ENCODE peak calls at places on chromosomes 16 and 17, in five cellular contexts. One of them, this sample, is unnamed.

GRCh38 chr16:57186630-57187507 is 740 bp downstream of the RSPRY1 start:
- DNase-seq in GM06990: peak; percentile 31
- DNase-seq in stimulated activated CD8-positive, alpha-beta memory T cell treated with anti-CD3 and anti-CD28 coated beads, Interleukin-4, amount 100 ng/mL, for 4 hours: no peak
- DNase-seq in activated T-helper 1 cell treated with anti-CD3 and anti-CD28 coated beads, Interleukin-12 subunit alpha, Interleukin-12 subunit beta, Interleukin-2, Interleukin-4 antibody, amounts not matched to agents 30 ng/mL and 10 ng/mL and 1 ng/mL, durations not matched to agents 14 hours and 24 hours and 36 hours: peak; percentile 17
- DNase-seq in NCI-H1105: no peak
- DNase-seq in this sample: peak; percentile 12

GRCh38 chr16:28067604-28068382 is 4.3 kb upstream of the GSG1L start:
- DNase-seq in activated T-helper 1 cell treated with anti-CD3 and anti-CD28 coated beads, Interleukin-12 subunit alpha, Interleukin-12 subunit beta, Interleukin-2, Interleukin-4 antibody, amounts not matched to agents 30 ng/mL and 10 ng/mL and 1 ng/mL, durations not matched to agents 14 hours and 24 hours and 36 hours: no peak
- DNase-seq in stimulated activated CD8-positive, alpha-beta memory T cell treated with anti-CD3 and anti-CD28 coated beads, Interleukin-4, amount 100 ng/mL, for 4 hours: no peak
- DNase-seq in NCI-H1105: no peak
- DNase-seq in GM06990: no peak
- DNase-seq in this sample: no peak

GRCh38 chr17:17324616-17325015 is 21.4 kb downstream of the NT5M start:
- DNase-seq in activated T-helper 1 cell treated with anti-CD3 and anti-CD28 coated beads, Interleukin-12 subunit alpha, Interleukin-12 subunit beta, Interleukin-2, Interleukin-4 antibody, amounts not matched to agents 30 ng/mL and 10 ng/mL and 1 ng/mL, durations not matched to agents 14 hours and 24 hours and 36 hours: no peak
- DNase-seq in stimulated activated CD8-positive, alpha-beta memory T cell treated with anti-CD3 and anti-CD28 coated beads, Interleukin-4, amount 100 ng/mL, for 4 hours: no peak
- DNase-seq in NCI-H1105: no peak
- DNase-seq in GM06990: no peak
- DNase-seq in this sample: no peak

GRCh38 chr17:63702223-63702577 is 2.3 kb upstream of the LIMD2 start:
- DNase-seq in NCI-H1105: no peak
- DNase-seq in activated T-helper 1 cell treated with anti-CD3 and anti-CD28 coated beads, Interleukin-12 subunit alpha, Interleukin-12 subunit beta, Interleukin-2, Interleukin-4 antibody, amounts not matched to agents 30 ng/mL and 10 ng/mL and 1 ng/mL, durations not matched to agents 14 hours and 24 hours and 36 hours: peak; percentile 64
- DNase-seq in GM06990: no peak
- DNase-seq in stimulated activated CD8-positive, alpha-beta memory T cell treated with anti-CD3 and anti-CD28 coated beads, Interleukin-4, amount 100 ng/mL, for 4 hours: peak; percentile 45
- DNase-seq in this sample: peak; percentile 66

GRCh38 chr17:11006530-11006929 is 168.6 kb upstream of the PIRT start:
- DNase-seq in NCI-H1105: no peak
- DNase-seq in stimulated activated CD8-positive, alpha-beta memory T cell treated with anti-CD3 and anti-CD28 coated beads, Interleukin-4, amount 100 ng/mL, for 4 hours: no peak
- DNase-seq in GM06990: no peak
- DNase-seq in activated T-helper 1 cell treated with anti-CD3 and anti-CD28 coated beads, Interleukin-12 subunit alpha, Interleukin-12 subunit beta, Interleukin-2, Interleukin-4 antibody, amounts not matched to agents 30 ng/mL and 10 ng/mL and 1 ng/mL, durations not matched to agents 14 hours and 24 hours and 36 hours: no peak
- DNase-seq in this sample: no peak

GRCh38 chr16:56409195-56409594 is 16.1 kb downstream of the AMFR start:
- DNase-seq in GM06990: no peak
- DNase-seq in stimulated activated CD8-positive, alpha-beta memory T cell treated with anti-CD3 and anti-CD28 coated beads, Interleukin-4, amount 100 ng/mL, for 4 hours: no peak
- DNase-seq in activated T-helper 1 cell treated with anti-CD3 and anti-CD28 coated beads, Interleukin-12 subunit alpha, Interleukin-12 subunit beta, Interleukin-2, Interleukin-4 antibody, amounts not matched to agents 30 ng/mL and 10 ng/mL and 1 ng/mL, durations not matched to agents 14 hours and 24 hours and 36 hours: no peak
- DNase-seq in NCI-H1105: no peak
- DNase-seq in this sample: no peak

GRCh38 chr17:48636177-48637018 is 10.2 kb upstream of the HOXB9 start:
- DNase-seq in activated T-helper 1 cell treated with anti-CD3 and anti-CD28 coated beads, Interleukin-12 subunit alpha, Interleukin-12 subunit beta, Interleukin-2, Interleukin-4 antibody, amounts not matched to agents 30 ng/mL and 10 ng/mL and 1 ng/mL, durations not matched to agents 14 hours and 24 hours and 36 hours: peak; percentile 52
- DNase-seq in NCI-H1105: no peak
- DNase-seq in stimulated activated CD8-positive, alpha-beta memory T cell treated with anti-CD3 and anti-CD28 coated beads, Interleukin-4, amount 100 ng/mL, for 4 hours: peak; percentile 49
- DNase-seq in GM06990: peak; percentile 69
- DNase-seq in this sample: peak; percentile 63

GRCh38 chr16:35754391-35755369 is 2295.3 kb downstream of the TP53TG3F start:
- DNase-seq in NCI-H1105: no peak
- DNase-seq in stimulated activated CD8-positive, alpha-beta memory T cell treated with anti-CD3 and anti-CD28 coated beads, Interleukin-4, amount 100 ng/mL, for 4 hours: no peak
- DNase-seq in activated T-helper 1 cell treated with anti-CD3 and anti-CD28 coated beads, Interleukin-12 subunit alpha, Interleukin-12 subunit beta, Interleukin-2, Interleukin-4 antibody, amounts not matched to agents 30 ng/mL and 10 ng/mL and 1 ng/mL, durations not matched to agents 14 hours and 24 hours and 36 hours: no peak
- DNase-seq in GM06990: no peak
- DNase-seq in this sample: no peak

GRCh38 chr16:4346205-4346781 is 4.8 kb downstream of the PAM16 start:
- DNase-seq in GM06990: no peak
- DNase-seq in stimulated activated CD8-positive, alpha-beta memory T cell treated with anti-CD3 and anti-CD28 coated beads, Interleukin-4, amount 100 ng/mL, for 4 hours: no peak
- DNase-seq in activated T-helper 1 cell treated with anti-CD3 and anti-CD28 coated beads, Interleukin-12 subunit alpha, Interleukin-12 subunit beta, Interleukin-2, Interleukin-4 antibody, amounts not matched to agents 30 ng/mL and 10 ng/mL and 1 ng/mL, durations not matched to agents 14 hours and 24 hours and 36 hours: no peak
- DNase-seq in NCI-H1105: no peak
- DNase-seq in this sample: no peak

GRCh38 chr17:43524945-43525575 is 21.1 kb downstream of the ETV4 start:
- DNase-seq in activated T-helper 1 cell treated with anti-CD3 and anti-CD28 coated beads, Interleukin-12 subunit alpha, Interleukin-12 subunit beta, Interleukin-2, Interleukin-4 antibody, amounts not matched to agents 30 ng/mL and 10 ng/mL and 1 ng/mL, durations not matched to agents 14 hours and 24 hours and 36 hours: no peak
- DNase-seq in NCI-H1105: no peak
- DNase-seq in stimulated activated CD8-positive, alpha-beta memory T cell treated with anti-CD3 and anti-CD28 coated beads, Interleukin-4, amount 100 ng/mL, for 4 hours: no peak
- DNase-seq in GM06990: no peak
- DNase-seq in this sample: no peak

GRCh38 chr17:82301300-82301915 is 16.0 kb downstream of the CD7 start:
- DNase-seq in GM06990: no peak
- DNase-seq in stimulated activated CD8-positive, alpha-beta memory T cell treated with anti-CD3 and anti-CD28 coated beads, Interleukin-4, amount 100 ng/mL, for 4 hours: no peak
- DNase-seq in NCI-H1105: no peak
- DNase-seq in activated T-helper 1 cell treated with anti-CD3 and anti-CD28 coated beads, Interleukin-12 subunit alpha, Interleukin-12 subunit beta, Interleukin-2, Interleukin-4 antibody, amounts not matched to agents 30 ng/mL and 10 ng/mL and 1 ng/mL, durations not matched to agents 14 hours and 24 hours and 36 hours: no peak
- DNase-seq in this sample: no peak

GRCh38 chr16:29809850-29810698 is 1.9 kb upstream of the PRRT2 start:
- DNase-seq in GM06990: no peak
- DNase-seq in stimulated activated CD8-positive, alpha-beta memory T cell treated with anti-CD3 and anti-CD28 coated beads, Interleukin-4, amount 100 ng/mL, for 4 hours: no peak
- DNase-seq in activated T-helper 1 cell treated with anti-CD3 and anti-CD28 coated beads, Interleukin-12 subunit alpha, Interleukin-12 subunit beta, Interleukin-2, Interleukin-4 antibody, amounts not matched to agents 30 ng/mL and 10 ng/mL and 1 ng/mL, durations not matched to agents 14 hours and 24 hours and 36 hours: no peak
- DNase-seq in NCI-H1105: no peak
- DNase-seq in this sample: no peak

GRCh38 chr17:44502598-44503079 is 567 bp downstream of the GPATCH8 start:
- DNase-seq in stimulated activated CD8-positive, alpha-beta memory T cell treated with anti-CD3 and anti-CD28 coated beads, Interleukin-4, amount 100 ng/mL, for 4 hours: no peak
- DNase-seq in activated T-helper 1 cell treated with anti-CD3 and anti-CD28 coated beads, Interleukin-12 subunit alpha, Interleukin-12 subunit beta, Interleukin-2, Interleukin-4 antibody, amounts not matched to agents 30 ng/mL and 10 ng/mL and 1 ng/mL, durations not matched to agents 14 hours and 24 hours and 36 hours: no peak
- DNase-seq in NCI-H1105: no peak
- DNase-seq in GM06990: no peak
- DNase-seq in this sample: no peak

GRCh38 chr17:7042507-7043194 is 1.2 kb downstream of the SLC16A11 start:
- DNase-seq in NCI-H1105: no peak
- DNase-seq in GM06990: peak; percentile 54
- DNase-seq in stimulated activated CD8-positive, alpha-beta memory T cell treated with anti-CD3 and anti-CD28 coated beads, Interleukin-4, amount 100 ng/mL, for 4 hours: no peak
- DNase-seq in activated T-helper 1 cell treated with anti-CD3 and anti-CD28 coated beads, Interleukin-12 subunit alpha, Interleukin-12 subunit beta, Interleukin-2, Interleukin-4 antibody, amounts not matched to agents 30 ng/mL and 10 ng/mL and 1 ng/mL, durations not matched to agents 14 hours and 24 hours and 36 hours: no peak
- DNase-seq in this sample: no peak

GRCh38 chr16:30982548-30983288 is 2.3 kb upstream of the HSD3B7 start:
- DNase-seq in GM06990: no peak
- DNase-seq in activated T-helper 1 cell treated with anti-CD3 and anti-CD28 coated beads, Interleukin-12 subunit alpha, Interleukin-12 subunit beta, Interleukin-2, Interleukin-4 antibody, amounts not matched to agents 30 ng/mL and 10 ng/mL and 1 ng/mL, durations not matched to agents 14 hours and 24 hours and 36 hours: no peak
- DNase-seq in stimulated activated CD8-positive, alpha-beta memory T cell treated with anti-CD3 and anti-CD28 coated beads, Interleukin-4, amount 100 ng/mL, for 4 hours: no peak
- DNase-seq in NCI-H1105: no peak
- DNase-seq in this sample: no peak

GRCh38 chr16:85082553-85083050 is 29.7 kb downstream of the CIBAR2 start:
- DNase-seq in NCI-H1105: peak; percentile 60
- DNase-seq in activated T-helper 1 cell treated with anti-CD3 and anti-CD28 coated beads, Interleukin-12 subunit alpha, Interleukin-12 subunit beta, Interleukin-2, Interleukin-4 antibody, amounts not matched to agents 30 ng/mL and 10 ng/mL and 1 ng/mL, durations not matched to agents 14 hours and 24 hours and 36 hours: no peak
- DNase-seq in GM06990: peak; percentile 66
- DNase-seq in stimulated activated CD8-positive, alpha-beta memory T cell treated with anti-CD3 and anti-CD28 coated beads, Interleukin-4, amount 100 ng/mL, for 4 hours: no peak
- DNase-seq in this sample: no peak

GRCh38 chr17:48246623-48247022 is 139.1 kb downstream of the SNX11 start:
- DNase-seq in GM06990: no peak
- DNase-seq in NCI-H1105: no peak
- DNase-seq in stimulated activated CD8-positive, alpha-beta memory T cell treated with anti-CD3 and anti-CD28 coated beads, Interleukin-4, amount 100 ng/mL, for 4 hours: no peak
- DNase-seq in activated T-helper 1 cell treated with anti-CD3 and anti-CD28 coated beads, Interleukin-12 subunit alpha, Interleukin-12 subunit beta, Interleukin-2, Interleukin-4 antibody, amounts not matched to agents 30 ng/mL and 10 ng/mL and 1 ng/mL, durations not matched to agents 14 hours and 24 hours and 36 hours: no peak
- DNase-seq in this sample: no peak

GRCh38 chr16:23330583-23331249 is 28.6 kb downstream of the SCNN1B start:
- DNase-seq in stimulated activated CD8-positive, alpha-beta memory T cell treated with anti-CD3 and anti-CD28 coated beads, Interleukin-4, amount 100 ng/mL, for 4 hours: no peak
- DNase-seq in GM06990: no peak
- DNase-seq in activated T-helper 1 cell treated with anti-CD3 and anti-CD28 coated beads, Interleukin-12 subunit alpha, Interleukin-12 subunit beta, Interleukin-2, Interleukin-4 antibody, amounts not matched to agents 30 ng/mL and 10 ng/mL and 1 ng/mL, durations not matched to agents 14 hours and 24 hours and 36 hours: no peak
- DNase-seq in NCI-H1105: no peak
- DNase-seq in this sample: no peak

GRCh38 chr17:14871921-14872320 is 393.2 kb downstream of the PMP22 start:
- DNase-seq in GM06990: no peak
- DNase-seq in activated T-helper 1 cell treated with anti-CD3 and anti-CD28 coated beads, Interleukin-12 subunit alpha, Interleukin-12 subunit beta, Interleukin-2, Interleukin-4 antibody, amounts not matched to agents 30 ng/mL and 10 ng/mL and 1 ng/mL, durations not matched to agents 14 hours and 24 hours and 36 hours: no peak
- DNase-seq in stimulated activated CD8-positive, alpha-beta memory T cell treated with anti-CD3 and anti-CD28 coated beads, Interleukin-4, amount 100 ng/mL, for 4 hours: no peak
- DNase-seq in NCI-H1105: no peak
- DNase-seq in this sample: no peak

GRCh38 chr17:32342603-32343325 is 791 bp upstream of the C17orf75 start:
- DNase-seq in activated T-helper 1 cell treated with anti-CD3 and anti-CD28 coated beads, Interleukin-12 subunit alpha, Interleukin-12 subunit beta, Interleukin-2, Interleukin-4 antibody, amounts not matched to agents 30 ng/mL and 10 ng/mL and 1 ng/mL, durations not matched to agents 14 hours and 24 hours and 36 hours: no peak
- DNase-seq in stimulated activated CD8-positive, alpha-beta memory T cell treated with anti-CD3 and anti-CD28 coated beads, Interleukin-4, amount 100 ng/mL, for 4 hours: no peak
- DNase-seq in NCI-H1105: no peak
- DNase-seq in GM06990: no peak
- DNase-seq in this sample: no peak